ENCODE peak calls at places on chromosome 10, in six cellular contexts. One of them, this sample, is unnamed.

GRCh38 chr10:98414932-98415709 is at the start of gene PYROXD2:
- DNase-seq in epithelial cell of esophagus: peak
- DNase-seq in RWPE2: peak
- DNase-seq in upper lobe of left lung: peak
- DNase-seq in GM12865: peak
- DNase-seq in AG10803: peak
- DNase-seq in this sample: peak

GRCh38 chr10:118571123-118571522 is 24.3 kb downstream of the PRLHR start:
- DNase-seq in epithelial cell of esophagus: no peak
- DNase-seq in RWPE2: no peak
- DNase-seq in upper lobe of left lung: no peak
- DNase-seq in GM12865: no peak
- DNase-seq in AG10803: peak
- DNase-seq in this sample: peak

GRCh38 chr10:98323221-98324164 is 55.5 kb upstream of the LOXL4 start:
- DNase-seq in epithelial cell of esophagus: peak
- DNase-seq in RWPE2: no peak
- DNase-seq in upper lobe of left lung: peak
- DNase-seq in GM12865: peak
- DNase-seq in AG10803: peak
- DNase-seq in this sample: peak

GRCh38 chr10:124732931-124733536 is 11.1 kb downstream of the FAM53B start:
- DNase-seq in epithelial cell of esophagus: peak
- DNase-seq in RWPE2: no peak
- DNase-seq in upper lobe of left lung: peak
- DNase-seq in GM12865: peak
- DNase-seq in AG10803: no peak
- DNase-seq in this sample: no peak

GRCh38 chr10:105258036-105258673 is 617.1 kb downstream of the SORCS3 start:
- DNase-seq in epithelial cell of esophagus: no peak
- DNase-seq in RWPE2: no peak
- DNase-seq in upper lobe of left lung: no peak
- DNase-seq in GM12865: no peak
- DNase-seq in AG10803: no peak
- DNase-seq in this sample: no peak

GRCh38 chr10:133292919-133293809 is 15.5 kb downstream of the TUBGCP2 start:
- DNase-seq in epithelial cell of esophagus: peak
- DNase-seq in RWPE2: no peak
- DNase-seq in upper lobe of left lung: peak
- DNase-seq in GM12865: no peak
- DNase-seq in AG10803: peak
- DNase-seq in this sample: no peak

GRCh38 chr10:77387247-77387646 is 250.4 kb downstream of the KCNMA1 start:
- DNase-seq in epithelial cell of esophagus: no peak
- DNase-seq in RWPE2: no peak
- DNase-seq in upper lobe of left lung: no peak
- DNase-seq in GM12865: no peak
- DNase-seq in AG10803: no peak
- DNase-seq in this sample: no peak

GRCh38 chr10:68576118-68576517 is 16.0 kb downstream of the TET1 start:
- DNase-seq in epithelial cell of esophagus: no peak
- DNase-seq in RWPE2: no peak
- DNase-seq in upper lobe of left lung: no peak
- DNase-seq in GM12865: no peak
- DNase-seq in AG10803: no peak
- DNase-seq in this sample: no peak

GRCh38 chr10:109348324-109348723 is 575.0 kb downstream of the XPNPEP1 start:
- DNase-seq in epithelial cell of esophagus: no peak
- DNase-seq in RWPE2: no peak
- DNase-seq in upper lobe of left lung: no peak
- DNase-seq in GM12865: no peak
- DNase-seq in AG10803: no peak
- DNase-seq in this sample: no peak

GRCh38 chr10:132132391-132132841 is 54.3 kb upstream of the DPYSL4 start:
- DNase-seq in epithelial cell of esophagus: no peak
- DNase-seq in RWPE2: peak
- DNase-seq in upper lobe of left lung: no peak
- DNase-seq in GM12865: no peak
- DNase-seq in AG10803: no peak
- DNase-seq in this sample: no peak

GRCh38 chr10:32000937-32001336 is 55.3 kb downstream of the KIF5B start:
- DNase-seq in epithelial cell of esophagus: no peak
- DNase-seq in RWPE2: no peak
- DNase-seq in upper lobe of left lung: no peak
- DNase-seq in GM12865: no peak
- DNase-seq in AG10803: peak
- DNase-seq in this sample: peak

GRCh38 chr10:78473016-78473415 is 439.4 kb downstream of the RPS24 start:
- DNase-seq in epithelial cell of esophagus: no peak
- DNase-seq in RWPE2: no peak
- DNase-seq in upper lobe of left lung: no peak
- DNase-seq in GM12865: no peak
- DNase-seq in AG10803: no peak
- DNase-seq in this sample: no peak

GRCh38 chr10:24168258-24169170 is 40.4 kb upstream of the KIAA1217 start:
- DNase-seq in epithelial cell of esophagus: no peak
- DNase-seq in RWPE2: no peak
- DNase-seq in upper lobe of left lung: no peak
- DNase-seq in GM12865: no peak
- DNase-seq in AG10803: no peak
- DNase-seq in this sample: no peak

GRCh38 chr10:15084502-15084922 is 4.1 kb downstream of the ACBD7 start:
- DNase-seq in epithelial cell of esophagus: peak
- DNase-seq in RWPE2: peak
- DNase-seq in upper lobe of left lung: no peak
- DNase-seq in GM12865: peak
- DNase-seq in AG10803: peak
- DNase-seq in this sample: peak

GRCh38 chr10:8378198-8378983 is 323.9 kb downstream of the GATA3 start:
- DNase-seq in epithelial cell of esophagus: no peak
- DNase-seq in RWPE2: no peak
- DNase-seq in upper lobe of left lung: no peak
- DNase-seq in GM12865: no peak
- DNase-seq in AG10803: no peak
- DNase-seq in this sample: no peak

GRCh38 chr10:95728535-95728934 is 27.4 kb upstream of the ENTPD1 start:
- DNase-seq in epithelial cell of esophagus: peak
- DNase-seq in RWPE2: no peak
- DNase-seq in upper lobe of left lung: no peak
- DNase-seq in GM12865: no peak
- DNase-seq in AG10803: no peak
- DNase-seq in this sample: no peak

GRCh38 chr10:55628260-55628701 is 732.8 kb downstream of the ZWINT start:
- DNase-seq in epithelial cell of esophagus: no peak
- DNase-seq in RWPE2: no peak
- DNase-seq in upper lobe of left lung: peak
- DNase-seq in GM12865: no peak
- DNase-seq in AG10803: no peak
- DNase-seq in this sample: no peak

GRCh38 chr10:82691211-82691610 is 816.2 kb downstream of the NRG3 start:
- DNase-seq in epithelial cell of esophagus: no peak
- DNase-seq in RWPE2: no peak
- DNase-seq in upper lobe of left lung: no peak
- DNase-seq in GM12865: no peak
- DNase-seq in AG10803: no peak
- DNase-seq in this sample: no peak

GRCh38 chr10:103244663-103245271 is 920 bp upstream of the RPEL1 start:
- DNase-seq in epithelial cell of esophagus: peak
- DNase-seq in RWPE2: no peak
- DNase-seq in upper lobe of left lung: no peak
- DNase-seq in GM12865: peak
- DNase-seq in AG10803: peak
- DNase-seq in this sample: peak

GRCh38 chr10:120969219-120969645 is 118.1 kb downstream of the WDR11 start:
- DNase-seq in epithelial cell of esophagus: peak
- DNase-seq in RWPE2: no peak
- DNase-seq in upper lobe of left lung: no peak
- DNase-seq in GM12865: peak
- DNase-seq in AG10803: peak
- DNase-seq in this sample: peak

GRCh38 chr10:52030051-52030867 is 283.8 kb upstream of the DKK1 start:
- DNase-seq in epithelial cell of esophagus: no peak
- DNase-seq in RWPE2: no peak
- DNase-seq in upper lobe of left lung: no peak
- DNase-seq in GM12865: no peak
- DNase-seq in AG10803: no peak
- DNase-seq in this sample: no peak

GRCh38 chr10:102120142-102120986 is at the start of gene LDB1:
- DNase-seq in epithelial cell of esophagus: peak
- DNase-seq in RWPE2: no peak
- DNase-seq in upper lobe of left lung: peak
- DNase-seq in GM12865: peak
- DNase-seq in AG10803: peak
- DNase-seq in this sample: no peak

GRCh38 chr10:21031232-21031790 is 134.2 kb upstream of the NEBL start:
- DNase-seq in epithelial cell of esophagus: no peak
- DNase-seq in RWPE2: no peak
- DNase-seq in upper lobe of left lung: no peak
- DNase-seq in GM12865: no peak
- DNase-seq in AG10803: no peak
- DNase-seq in this sample: no peak

GRCh38 chr10:122509323-122509722 is 48.0 kb downstream of the HTRA1 start:
- DNase-seq in epithelial cell of esophagus: no peak
- DNase-seq in RWPE2: no peak
- DNase-seq in upper lobe of left lung: no peak
- DNase-seq in GM12865: no peak
- DNase-seq in AG10803: no peak
- DNase-seq in this sample: no peak

GRCh38 chr10:45425628-45426563 is 51.9 kb downstream of the ALOX5 start:
- DNase-seq in epithelial cell of esophagus: peak
- DNase-seq in RWPE2: no peak
- DNase-seq in upper lobe of left lung: no peak
- DNase-seq in GM12865: no peak
- DNase-seq in AG10803: no peak
- DNase-seq in this sample: no peak

GRCh38 chr10:78763651-78764395 is 304.9 kb upstream of the ZMIZ1 start:
- DNase-seq in epithelial cell of esophagus: peak
- DNase-seq in RWPE2: no peak
- DNase-seq in upper lobe of left lung: no peak
- DNase-seq in GM12865: no peak
- DNase-seq in AG10803: no peak
- DNase-seq in this sample: no peak

GRCh38 chr10:4073912-4074311 is 288.9 kb upstream of the KLF6 start:
- DNase-seq in epithelial cell of esophagus: peak
- DNase-seq in RWPE2: no peak
- DNase-seq in upper lobe of left lung: no peak
- DNase-seq in GM12865: no peak
- DNase-seq in AG10803: peak
- DNase-seq in this sample: no peak

GRCh38 chr10:114714281-114714741 is 56.2 kb upstream of the ABLIM1 start:
- DNase-seq in epithelial cell of esophagus: peak
- DNase-seq in RWPE2: peak
- DNase-seq in upper lobe of left lung: no peak
- DNase-seq in GM12865: no peak
- DNase-seq in AG10803: peak
- DNase-seq in this sample: peak
- H3K4me3 ChIP-seq in epithelial cell of esophagus: no peak
- H3K4me3 ChIP-seq in RWPE2: no peak
- H3K4me3 ChIP-seq in upper lobe of left lung: no peak
- H3K4me3 ChIP-seq in GM12865: no peak
- H3K4me3 ChIP-seq in AG10803: no peak
- H3K4me3 ChIP-seq in this sample: no peak

DNA sequence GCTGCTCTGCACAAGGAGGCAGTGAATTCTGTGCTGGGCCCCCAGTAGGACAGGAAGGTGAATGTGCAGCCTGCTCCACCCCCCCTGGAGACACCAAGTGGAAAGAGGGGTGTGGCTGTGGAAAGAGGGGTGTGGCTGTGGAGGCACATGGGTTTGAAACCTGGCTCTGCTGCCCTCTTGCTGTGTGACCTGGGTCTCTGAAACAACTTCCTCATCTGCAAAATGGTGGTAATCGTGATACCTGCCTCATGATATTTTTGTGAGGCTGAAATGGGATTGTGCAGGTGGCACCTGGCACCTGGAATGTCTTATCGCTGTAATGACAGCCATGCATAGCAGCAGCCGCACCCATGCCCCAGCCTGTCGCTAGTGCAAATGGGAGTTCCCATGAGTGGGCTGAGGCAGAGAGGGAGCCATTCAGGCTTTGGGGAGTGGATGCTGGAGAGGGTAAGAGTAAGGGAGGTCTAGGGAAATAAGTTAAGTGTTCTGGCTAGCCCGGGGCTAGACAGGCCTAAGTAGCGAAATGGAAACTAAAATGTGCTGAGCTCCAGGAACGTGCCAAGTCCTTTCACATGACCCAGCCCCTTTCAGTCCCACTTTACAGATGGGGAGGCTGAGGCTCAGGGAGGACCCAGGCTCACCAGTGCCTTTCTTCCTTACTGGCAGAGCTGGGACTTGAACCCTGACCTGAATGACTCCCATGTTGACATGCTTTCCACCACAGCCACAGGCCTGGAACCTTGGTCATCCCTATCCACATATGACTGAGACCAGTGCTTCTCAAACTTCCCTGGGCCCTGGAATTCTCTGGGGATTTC is 35.0 kb downstream of the C10orf105 start:
- DNase-seq in epithelial cell of esophagus: no peak
- DNase-seq in RWPE2: no peak
- DNase-seq in upper lobe of left lung: no peak
- DNase-seq in GM12865: peak
- DNase-seq in AG10803: no peak
- DNase-seq in this sample: no peak
- TF ChIP-seq CTCF in epithelial cell of esophagus: no peak
- TF ChIP-seq CTCF in RWPE2: no peak
- TF ChIP-seq CTCF in upper lobe of left lung: no peak
- TF ChIP-seq CTCF in GM12865: no peak
- TF ChIP-seq CTCF in AG10803: no peak
- TF ChIP-seq CTCF in this sample: no peak

GRCh38 chr10:93067443-93068365 is 6.0 kb upstream of the CYP26A1 start:
- DNase-seq in epithelial cell of esophagus: no peak
- DNase-seq in RWPE2: no peak
- DNase-seq in upper lobe of left lung: no peak
- DNase-seq in GM12865: no peak
- DNase-seq in AG10803: no peak
- DNase-seq in this sample: no peak
- H3K4me3 ChIP-seq in epithelial cell of esophagus: no peak
- H3K4me3 ChIP-seq in RWPE2: no peak
- H3K4me3 ChIP-seq in upper lobe of left lung: no peak
- H3K4me3 ChIP-seq in GM12865: no peak
- H3K4me3 ChIP-seq in AG10803: no peak
- H3K4me3 ChIP-seq in this sample: no peak

DNA sequence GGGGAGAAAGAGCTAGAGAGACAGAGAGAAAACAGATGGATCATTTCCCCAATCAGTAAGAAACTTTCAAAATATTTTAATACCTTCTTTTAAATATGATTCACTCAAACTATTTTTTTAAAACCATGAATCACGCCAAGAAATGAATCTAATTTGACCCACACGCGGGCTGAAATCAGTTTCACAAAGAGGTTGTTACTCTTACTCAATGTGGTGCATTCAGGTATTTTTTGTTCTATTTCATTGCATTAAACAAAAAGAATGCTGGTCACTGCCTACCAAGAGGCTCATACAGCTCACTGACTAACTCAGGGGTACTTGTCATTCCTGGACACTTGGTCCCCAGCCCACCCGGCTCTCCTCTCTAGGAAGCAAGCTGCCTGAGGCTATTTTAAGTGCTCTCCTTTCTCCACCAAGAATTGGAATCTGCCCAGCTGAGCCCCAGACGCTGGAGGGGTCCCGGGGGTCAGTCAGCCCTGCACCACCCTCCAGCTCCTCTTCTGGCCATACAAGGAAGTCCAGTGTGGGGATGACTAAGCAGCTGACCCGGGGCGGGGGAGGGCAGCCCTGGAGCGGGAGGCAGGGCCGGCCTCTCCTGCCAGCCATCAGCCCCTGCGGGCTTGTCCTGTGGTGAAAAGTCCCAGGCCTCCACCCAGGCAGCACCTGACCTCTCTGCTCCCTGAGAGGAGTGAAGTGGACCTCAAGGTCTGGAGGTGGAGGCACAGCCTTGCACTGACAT is 21.7 kb upstream of the PFKP start:
- DNase-seq in epithelial cell of esophagus: peak
- DNase-seq in RWPE2: no peak
- DNase-seq in upper lobe of left lung: peak
- DNase-seq in GM12865: no peak
- DNase-seq in AG10803: peak
- DNase-seq in this sample: peak
- TF ChIP-seq CTCF in epithelial cell of esophagus: no peak
- TF ChIP-seq CTCF in RWPE2: no peak
- TF ChIP-seq CTCF in upper lobe of left lung: peak
- TF ChIP-seq CTCF in GM12865: no peak
- TF ChIP-seq CTCF in AG10803: peak
- TF ChIP-seq CTCF in this sample: peak